ENCODE peak calls at places on chromosomes 6 and 20, in six cellular contexts. One of them, this sample, is unnamed.

GRCh38 chr20:62627901-62628612 is 14.2 kb upstream of the SLCO4A1 start:
- DNase-seq in skeletal muscle cell: no peak
- DNase-seq in OCI-M1: no peak
- DNase-seq in astrocyte of the spinal cord: peak; percentile 8
- DNase-seq in MCF 10A: no peak
- DNase-seq in tibial artery: no peak
- DNase-seq in this sample: no peak

GRCh38 chr6:75608304-75608703 is 6.6 kb downstream of the SENP6 start:
- DNase-seq in skeletal muscle cell: no peak
- DNase-seq in OCI-M1: no peak
- DNase-seq in astrocyte of the spinal cord: no peak
- DNase-seq in MCF 10A: no peak
- DNase-seq in tibial artery: no peak
- DNase-seq in this sample: no peak

GRCh38 chr6:1524040-1524480 is 85.7 kb upstream of the FOXC1 start:
- DNase-seq in skeletal muscle cell: peak; percentile 10
- DNase-seq in OCI-M1: no peak
- DNase-seq in astrocyte of the spinal cord: peak; percentile 49
- DNase-seq in MCF 10A: no peak
- DNase-seq in tibial artery: peak; percentile 49
- DNase-seq in this sample: peak; percentile 79

GRCh38 chr20:19757487-19757972 is 528 bp upstream of the RIN2 start:
- DNase-seq in skeletal muscle cell: no peak
- DNase-seq in OCI-M1: no peak
- DNase-seq in astrocyte of the spinal cord: peak; percentile 66
- DNase-seq in MCF 10A: peak; percentile 68
- DNase-seq in tibial artery: peak; percentile 88
- DNase-seq in this sample: peak; percentile 80

GRCh38 chr6:116280161-116280959 is 630 bp upstream of the TSPYL1 start:
- DNase-seq in skeletal muscle cell: no peak
- DNase-seq in OCI-M1: peak; percentile 60
- DNase-seq in astrocyte of the spinal cord: peak; percentile 30
- DNase-seq in MCF 10A: no peak
- DNase-seq in tibial artery: no peak
- DNase-seq in this sample: peak; percentile 7

GRCh38 chr6:56241106-56241812 is 6.1 kb downstream of the COL21A1 start:
- DNase-seq in skeletal muscle cell: no peak
- DNase-seq in OCI-M1: no peak
- DNase-seq in astrocyte of the spinal cord: no peak
- DNase-seq in MCF 10A: no peak
- DNase-seq in tibial artery: no peak
- DNase-seq in this sample: no peak

GRCh38 chr6:3317741-3318211 is 59.0 kb downstream of the PSMG4 start:
- DNase-seq in skeletal muscle cell: no peak
- DNase-seq in OCI-M1: no peak
- DNase-seq in astrocyte of the spinal cord: peak; percentile 25
- DNase-seq in MCF 10A: no peak
- DNase-seq in tibial artery: no peak
- DNase-seq in this sample: no peak

GRCh38 chr20:64055893-64056638 is 6.6 kb upstream of the SOX18 start:
- DNase-seq in skeletal muscle cell: no peak
- DNase-seq in OCI-M1: peak; percentile 49
- DNase-seq in astrocyte of the spinal cord: no peak
- DNase-seq in MCF 10A: peak; percentile 34
- DNase-seq in tibial artery: no peak
- DNase-seq in this sample: peak; percentile 81

GRCh38 chr20:38811769-38812168 is 6.3 kb downstream of the PPP1R16B start:
- DNase-seq in skeletal muscle cell: no peak
- DNase-seq in OCI-M1: no peak
- DNase-seq in astrocyte of the spinal cord: no peak
- DNase-seq in MCF 10A: no peak
- DNase-seq in tibial artery: no peak
- DNase-seq in this sample: no peak

GRCh38 chr6:148723484-148723883 is 23.3 kb upstream of the UST start:
- DNase-seq in skeletal muscle cell: peak; percentile 91
- DNase-seq in OCI-M1: no peak
- DNase-seq in astrocyte of the spinal cord: peak; percentile 87
- DNase-seq in MCF 10A: peak; percentile 38
- DNase-seq in tibial artery: no peak
- DNase-seq in this sample: no peak

GRCh38 chr20:63087872-63088680 is 81.3 kb upstream of the BHLHE23 start:
- DNase-seq in skeletal muscle cell: no peak
- DNase-seq in OCI-M1: no peak
- DNase-seq in astrocyte of the spinal cord: no peak
- DNase-seq in MCF 10A: no peak
- DNase-seq in tibial artery: no peak
- DNase-seq in this sample: no peak

GRCh38 chr6:106247293-106247692 is 78.3 kb downstream of the ATG5 start:
- DNase-seq in skeletal muscle cell: peak; percentile 87
- DNase-seq in OCI-M1: no peak
- DNase-seq in astrocyte of the spinal cord: peak; percentile 77
- DNase-seq in MCF 10A: no peak
- DNase-seq in tibial artery: no peak
- DNase-seq in this sample: no peak

GRCh38 chr20:2814587-2815051 is at the start of gene C20orf141:
- DNase-seq in skeletal muscle cell: peak; percentile 99
- DNase-seq in OCI-M1: peak; percentile 68
- DNase-seq in astrocyte of the spinal cord: peak; percentile 97
- DNase-seq in MCF 10A: peak; percentile 95
- DNase-seq in tibial artery: no peak
- DNase-seq in this sample: peak; percentile 79

GRCh38 chr6:24775520-24776058 is 852 bp downstream of the GMNN start:
- DNase-seq in skeletal muscle cell: peak; percentile 36
- DNase-seq in OCI-M1: no peak
- DNase-seq in astrocyte of the spinal cord: peak; percentile 68
- DNase-seq in MCF 10A: peak; percentile 51
- DNase-seq in tibial artery: no peak
- DNase-seq in this sample: peak; percentile 64

GRCh38 chr6:15465212-15465611 is 197.6 kb downstream of the DTNBP1 start:
- DNase-seq in skeletal muscle cell: no peak
- DNase-seq in OCI-M1: no peak
- DNase-seq in astrocyte of the spinal cord: no peak
- DNase-seq in MCF 10A: no peak
- DNase-seq in tibial artery: no peak
- DNase-seq in this sample: no peak

GRCh38 chr6:45445749-45446454 is 68.2 kb upstream of the SUPT3H start:
- DNase-seq in skeletal muscle cell: peak; percentile 99
- DNase-seq in OCI-M1: peak; percentile 98
- DNase-seq in astrocyte of the spinal cord: peak; percentile 99
- DNase-seq in MCF 10A: peak; percentile 99
- DNase-seq in tibial artery: peak; percentile 80
- DNase-seq in this sample: peak; percentile 98

GRCh38 chr20:54938707-54939106 is 463.3 kb downstream of the DOK5 start:
- DNase-seq in skeletal muscle cell: no peak
- DNase-seq in OCI-M1: no peak
- DNase-seq in astrocyte of the spinal cord: no peak
- DNase-seq in MCF 10A: no peak
- DNase-seq in tibial artery: no peak
- DNase-seq in this sample: no peak

GRCh38 chr20:48319943-48320584 is 507.7 kb downstream of the PREX1 start:
- DNase-seq in skeletal muscle cell: no peak
- DNase-seq in OCI-M1: no peak
- DNase-seq in astrocyte of the spinal cord: peak; percentile 19
- DNase-seq in MCF 10A: no peak
- DNase-seq in tibial artery: no peak
- DNase-seq in this sample: no peak